ENCODE peak calls at places on chromosome 18, in nine cellular contexts. M, S, P, L, E, V, B, X and U are unnamed samples. For H3K4me1, the result is how much of the 10 kb centered on the place peaks cover.

GRCh38 chr18:59717291-59717690 is 20.1 kb upstream of the CCBE1 start:
- DNase-seq in M (no peak), S (no peak), P (no peak), L (no peak), E (no peak), V (no peak), B (no peak), X (no peak), U (no peak)

GRCh38 chr18:23131693-23132319 is 3.5 kb upstream of the CABLES1 start:
- DNase-seq in M (no peak), S (peak), P (peak), L (peak), E (peak), V (peak), B (peak), X (no peak), U (peak)

GRCh38 chr18:12239426-12239825 is 14.7 kb upstream of the CIDEA start:
- DNase-seq in M (peak), S (no peak), P (no peak), L (no peak), E (peak), V (no peak), B (no peak), X (no peak), U (peak)

GRCh38 chr18:1393929-1394328 is 489.3 kb downstream of the ADCYAP1 start:
- DNase-seq in M (no peak), S (no peak), P (no peak), L (no peak), E (no peak), V (peak), B (no peak), X (no peak), U (no peak)

GRCh38 chr18:61710082-61710620 is 182.7 kb downstream of the RNF152 start:
- DNase-seq in M (no peak), S (peak), P (peak), L (no peak), E (no peak), V (no peak), B (no peak), X (no peak), U (no peak)

GRCh38 chr18:36758001-36758400 is 70.8 kb downstream of the TPGS2 start:
- DNase-seq in M (no peak), S (no peak), P (no peak), L (no peak), E (peak), V (no peak), B (no peak), X (no peak), U (no peak)

GRCh38 chr18:30684825-30685481 is 357.6 kb downstream of the DSC3 start:
- DNase-seq in M (no peak), S (no peak), P (no peak), L (no peak), E (no peak), V (no peak), B (no peak), X (no peak), U (no peak)

GRCh38 chr18:23135679-23136325 is 517 bp downstream of the CABLES1 start:
- DNase-seq in M (no peak), S (peak), P (peak), L (no peak), E (no peak), V (peak), B (peak), X (peak), U (peak)

GRCh38 chr18:11927497-11927896 is 19.4 kb upstream of the MPPE1 start:
- DNase-seq in M (no peak), S (no peak), P (no peak), L (no peak), E (no peak), V (no peak), B (no peak), X (no peak), U (no peak)

GRCh38 chr18:57209697-57210096 is 62.8 kb downstream of the BOD1L2 start:
- DNase-seq in M (no peak), S (no peak), P (no peak), L (no peak), E (no peak), V (no peak), B (no peak), X (no peak), U (no peak)

GRCh38 chr18:25275414-25276001 is 76.5 kb downstream of the ZNF521 start:
- DNase-seq in M (no peak), S (no peak), P (no peak), L (no peak), E (no peak), V (no peak), B (no peak), X (no peak), U (no peak)

GRCh38 chr18:25279133-25279532 is 72.8 kb downstream of the ZNF521 start:
- DNase-seq in M (no peak), S (no peak), P (no peak), L (peak), E (peak), V (peak), B (peak), X (no peak), U (peak)

GRCh38 chr18:25278415-25278814 is 73.6 kb downstream of the ZNF521 start:
- DNase-seq in M (no peak), S (no peak), P (no peak), L (peak), E (no peak), V (no peak), B (peak), X (no peak), U (peak)

GRCh38 chr18:25279556-25279955 is 72.4 kb downstream of the ZNF521 start:
- DNase-seq in M (no peak), S (no peak), P (no peak), L (peak), E (peak), V (peak), B (peak), X (no peak), U (no peak)

DNA sequence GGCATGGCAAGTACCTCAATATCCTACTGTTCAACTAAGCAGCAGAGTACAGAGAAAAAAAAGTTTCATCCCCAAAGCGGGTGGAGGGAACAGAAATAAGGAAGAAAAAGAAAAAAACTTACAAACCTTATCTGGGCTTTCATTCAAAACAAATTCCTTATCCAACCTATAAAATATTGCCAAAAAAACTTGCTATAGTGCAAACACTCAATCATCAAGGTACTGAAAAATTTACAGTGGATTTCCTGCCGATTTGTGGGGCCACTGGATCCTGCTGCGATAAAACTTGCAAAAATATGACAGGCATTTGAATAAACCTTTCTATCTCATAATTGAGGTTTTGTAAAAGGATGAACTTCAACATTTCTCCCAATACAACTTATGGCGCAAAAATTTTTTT is 77.1 kb downstream of the ZNF521 start:
- DNase-seq in M (no peak), S (no peak), P (no peak), L (no peak), E (no peak), V (no peak), B (no peak), X (no peak), U (no peak)
- H3K4me1 ChIP-seq in M (under half), S (under half), P (under half), L (under half), E (under half), V (under half), B (under half), X (under half), U (under half)

DNA sequence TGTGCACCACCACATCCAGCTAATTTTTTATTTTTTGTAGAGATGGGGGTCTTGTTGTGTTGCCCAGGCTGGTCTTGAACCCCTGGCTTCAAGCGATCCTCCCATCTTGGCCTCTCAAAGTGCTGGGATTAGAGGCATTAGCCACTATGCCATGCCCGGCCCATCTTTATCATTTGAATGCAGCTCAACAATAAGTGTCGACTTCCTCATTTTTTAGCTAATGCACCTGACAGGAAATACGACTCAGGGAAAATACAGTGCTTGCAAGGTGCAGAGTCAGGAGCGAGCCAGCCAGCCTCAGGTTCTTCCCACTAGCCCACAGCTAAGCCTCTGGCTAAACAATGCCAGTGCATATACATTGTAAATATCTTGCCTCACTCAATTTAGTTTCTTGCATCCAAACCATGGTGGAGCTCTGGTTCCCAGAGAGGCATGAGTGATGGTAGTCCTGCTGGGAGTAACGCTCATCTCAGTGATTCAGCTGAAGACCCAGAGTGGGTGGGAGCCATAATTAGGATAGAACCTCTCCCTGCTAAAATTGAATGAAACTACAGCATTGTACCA is 135.0 kb downstream of the TGIF1 start:
- DNase-seq in M (peak), S (no peak), P (no peak), L (no peak), E (no peak), V (peak), B (no peak), X (no peak), U (no peak)
- H3K4me3 ChIP-seq in M (no peak), S (no peak), P (no peak), L (no peak), E (no peak), V (no peak), B (no peak), X (no peak), U (no peak)

GRCh38 chr18:75364512-75364911 is 63.0 kb downstream of the SMIM21 start:
- DNase-seq in M (no peak), S (no peak), P (no peak), L (peak), E (no peak), V (no peak), B (peak), X (no peak), U (no peak)
- H3K9ac ChIP-seq in M (no peak), S (no peak), P (no peak), L (no peak), E (no peak), V (no peak), B (no peak), X (no peak), U (no peak)

DNA sequence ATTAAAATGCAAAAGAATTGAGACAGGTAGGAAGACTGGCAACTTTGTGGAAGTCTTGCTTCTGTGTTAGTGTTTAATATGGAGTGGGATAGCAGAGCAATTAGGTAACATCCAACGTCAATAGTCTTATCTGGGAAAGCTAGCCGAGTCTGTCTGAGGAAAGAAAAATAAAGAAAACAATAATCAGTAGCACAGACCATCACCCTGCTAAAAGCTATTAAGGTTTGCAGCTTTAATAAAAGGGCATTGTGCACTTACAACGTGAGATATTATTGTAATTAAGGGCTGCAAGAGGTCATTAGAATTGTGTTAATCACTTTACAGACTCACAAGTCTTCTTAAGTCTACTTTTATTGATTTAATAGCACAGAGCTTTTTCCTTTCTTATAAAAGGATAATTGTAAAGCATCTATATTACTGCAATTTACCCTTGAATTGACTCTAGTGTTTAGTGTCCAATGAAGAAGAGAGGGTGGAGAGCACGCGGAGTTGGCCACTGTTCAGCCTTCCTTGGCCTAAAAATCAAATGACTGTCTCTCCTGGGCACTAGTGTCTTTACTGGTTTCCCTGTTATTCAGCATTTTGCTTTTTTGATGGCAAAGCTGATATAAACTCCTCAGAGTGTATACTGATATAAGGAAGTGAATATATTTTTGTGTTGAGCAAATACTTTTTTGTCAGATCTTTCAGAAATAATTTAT is 2.0 kb downstream of the CDH7 start:
- DNase-seq in M (no peak), S (no peak), P (no peak), L (no peak), E (no peak), V (no peak), B (no peak), X (no peak), U (no peak)
- H3K4me1 ChIP-seq in M (under half), S (under half), P (under half), L (under half), E (under half), V (half or more), B (under half), X (under half), U (under half)

GRCh38 chr18:50060822-50061221 is 134.1 kb downstream of the MYO5B start:
- DNase-seq in M (no peak), S (no peak), P (no peak), L (no peak), E (no peak), V (no peak), B (no peak), X (no peak), U (no peak)
- H3K4me3 ChIP-seq in M (no peak), S (no peak), P (no peak), L (no peak), E (no peak), V (no peak), B (no peak), X (no peak), U (no peak)

GRCh38 chr18:8816233-8816632 is 110.9 kb downstream of the MTCL1 start:
- DNase-seq in M (no peak), S (no peak), P (no peak), L (no peak), E (peak), V (no peak), B (no peak), X (no peak), U (no peak)

GRCh38 chr18:8812631-8813030 is 107.3 kb downstream of the MTCL1 start:
- DNase-seq in M (no peak), S (no peak), P (no peak), L (peak), E (peak), V (peak), B (peak), X (no peak), U (peak)

GRCh38 chr18:8813621-8814020 is 108.3 kb downstream of the MTCL1 start:
- DNase-seq in M (no peak), S (no peak), P (no peak), L (peak), E (peak), V (no peak), B (no peak), X (no peak), U (peak)

GRCh38 chr18:8816805-8817204 is 111.4 kb downstream of the MTCL1 start:
- DNase-seq in M (no peak), S (no peak), P (no peak), L (peak), E (peak), V (no peak), B (peak), X (no peak), U (peak)

DNA sequence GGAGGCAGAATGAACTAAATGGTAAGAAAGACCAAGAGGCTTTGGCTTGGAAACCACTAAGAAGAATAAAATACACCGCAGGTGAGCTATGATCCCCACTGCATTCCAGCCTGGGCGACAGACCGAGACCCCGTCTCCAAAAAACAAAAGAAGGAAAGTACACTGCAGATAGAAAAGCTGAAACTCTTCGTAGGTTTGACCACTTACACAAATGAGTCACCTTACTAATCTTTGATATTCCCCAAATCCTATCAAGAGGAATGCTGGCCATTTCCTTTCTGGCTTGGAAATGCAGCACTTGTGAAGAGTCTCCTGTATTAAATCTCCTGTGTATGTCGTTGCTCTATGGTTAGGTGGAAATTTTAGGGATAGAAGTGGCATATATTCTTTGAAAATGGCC is 108.8 kb downstream of the MTCL1 start:
- DNase-seq in M (no peak), S (no peak), P (no peak), L (peak), E (peak), V (no peak), B (no peak), X (no peak), U (peak)
- H3K9ac ChIP-seq in M (no peak), S (no peak), P (no peak), L (no peak), E (peak), V (no peak), B (no peak), X (no peak), U (no peak)

GRCh38 chr18:77105021-77105420 is 27.6 kb downstream of the MBP start:
- DNase-seq in M (no peak), S (no peak), P (no peak), L (no peak), E (no peak), V (no peak), B (no peak), X (peak), U (no peak)

GRCh38 chr18:77101410-77102245 is 31.0 kb downstream of the MBP start:
- DNase-seq in M (peak), S (peak), P (no peak), L (peak), E (peak), V (peak), B (peak), X (peak), U (peak)

GRCh38 chr18:77102246-77103040 is 30.1 kb downstream of the MBP start:
- DNase-seq in M (no peak), S (no peak), P (no peak), L (peak), E (peak), V (peak), B (peak), X (no peak), U (peak)

GRCh38 chr18:77103991-77104521 is 28.5 kb downstream of the MBP start:
- DNase-seq in M (no peak), S (no peak), P (no peak), L (no peak), E (no peak), V (no peak), B (peak), X (peak), U (no peak)

GRCh38 chr18:77103181-77103875 is 29.3 kb downstream of the MBP start:
- DNase-seq in M (no peak), S (no peak), P (no peak), L (peak), E (peak), V (no peak), B (no peak), X (peak), U (peak)
- H3K4me1 ChIP-seq in M (under half), S (under half), P (under half), L (under half), E (half or more), V (under half), B (under half), X (half or more), U (half or more)

GRCh38 chr18:55585586-55586521 is 2.1 kb downstream of the TCF4 start:
- DNase-seq in M (no peak), S (no peak), P (peak), L (peak), E (peak), V (no peak), B (peak), X (no peak), U (peak)
- H3K4me3 ChIP-seq in M (peak), S (peak), P (peak), L (peak), E (peak), V (no peak), B (no peak), X (peak), U (peak)

DNA sequence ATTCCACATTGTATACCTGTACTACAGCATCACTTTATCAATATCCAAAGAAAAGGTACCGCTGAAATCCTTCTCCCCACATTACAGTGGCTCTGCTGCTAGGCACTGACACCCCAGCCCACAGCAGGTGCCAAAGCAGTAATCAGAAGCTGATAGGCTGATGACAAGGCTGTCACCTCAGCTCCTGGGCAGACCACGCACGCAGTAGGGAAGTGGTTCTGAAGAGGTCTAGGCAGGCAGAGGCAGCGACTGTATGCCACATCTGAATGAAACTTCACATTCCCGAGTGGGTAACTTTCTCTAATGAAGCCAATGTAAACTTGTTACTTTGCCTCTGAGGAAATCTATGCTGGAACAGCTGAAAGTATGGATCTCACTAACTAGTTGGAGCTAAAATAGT is 113.0 kb downstream of the MEP1B start:
- DNase-seq in M (no peak), S (no peak), P (no peak), L (no peak), E (no peak), V (no peak), B (no peak), X (no peak), U (no peak)
- H3K9ac ChIP-seq in M (no peak), S (no peak), P (no peak), L (no peak), E (peak), V (no peak), B (peak), X (no peak), U (peak)

DNA sequence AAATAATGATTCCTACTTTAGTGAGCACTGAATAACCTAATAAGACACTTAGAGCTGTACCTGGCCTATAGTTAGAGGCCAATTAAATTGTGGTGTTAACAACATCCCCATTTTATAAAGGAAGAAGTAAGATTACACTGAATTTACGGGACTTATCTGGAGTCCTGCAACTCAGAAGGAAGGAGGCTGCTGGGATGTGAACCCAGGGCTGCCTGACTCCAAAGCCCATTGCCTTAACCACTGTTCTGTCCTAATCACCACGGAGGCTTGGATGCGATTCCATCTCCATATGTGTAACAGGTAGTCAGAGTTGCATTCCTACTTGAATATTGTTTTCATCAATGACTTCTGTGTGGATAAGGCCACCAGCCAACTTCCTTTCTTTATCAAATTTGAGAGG is 168.9 kb downstream of the SOCS6 start:
- DNase-seq in M (no peak), S (no peak), P (no peak), L (no peak), E (no peak), V (no peak), B (no peak), X (no peak), U (no peak)
- H3K4me1 ChIP-seq in M (under half), S (under half), P (under half), L (under half), E (under half), V (under half), B (under half), X (under half), U (under half)